ENCODE peak calls at places on chromosomes 13 and 19, in four cellular contexts. T is CD8-positive, alpha-beta memory T cell; X is cardiac fibroblast; J is EL. V is an unnamed sample.

GRCh38 chr13:52827839-52828238 is 20.6 kb downstream of the PCDH8 start:
- DNase-seq in J (no peak), T (no peak), X (no peak), V (no peak)

GRCh38 chr13:76937416-76937815 is 10.9 kb upstream of the ACOD1 start:
- DNase-seq in X (peak), T (no peak), J (peak), V (peak)

GRCh38 chr13:100825551-100825950 is 151.0 kb upstream of the TMTC4 start:
- DNase-seq in X (peak), T (no peak), J (no peak), V (no peak)

GRCh38 chr19:50492303-50493052 is 15.8 kb upstream of the GARIN5A start:
- DNase-seq in X (no peak), T (peak), J (no peak), V (no peak)

GRCh38 chr13:109383683-109384082 is 402.7 kb downstream of the IRS2 start:
- DNase-seq in T (no peak), J (peak), X (peak), V (no peak)

GRCh38 chr13:99721606-99722384 is 220.5 kb downstream of the TM9SF2 start:
- DNase-seq in T (no peak), X (no peak), J (no peak), V (no peak)

GRCh38 chr13:47168086-47168485 is 271.2 kb upstream of the HTR2A start:
- DNase-seq in T (no peak), X (peak), J (peak), V (peak)

GRCh38 chr19:42206871-42207755 is 10.4 kb downstream of the DEDD2 start:
- DNase-seq in T (no peak), X (peak), J (peak), V (peak)

GRCh38 chr19:41351339-41352245 is 2.1 kb downstream of the TGFB1 start:
- DNase-seq in T (peak), X (peak), J (peak), V (peak)

GRCh38 chr13:110183925-110184324 is 123.0 kb downstream of the COL4A1 start:
- DNase-seq in T (no peak), X (no peak), J (no peak), V (no peak)

GRCh38 chr13:100852146-100852545 is 177.6 kb upstream of the TMTC4 start:
- DNase-seq in T (no peak), X (no peak), J (no peak), V (no peak)

GRCh38 chr13:114157869-114158495 is 21.1 kb upstream of the CFAP97D2 start:
- DNase-seq in J (no peak), T (no peak), X (no peak), V (peak)

GRCh38 chr19:38918526-38918925 is 6.5 kb upstream of the CCER2 start:
- DNase-seq in T (no peak), X (no peak), J (no peak), V (no peak)

GRCh38 chr13:48562296-48563066 is 29.6 kb upstream of the RCBTB2 start:
- DNase-seq in X (no peak), J (no peak), T (peak), V (no peak)

GRCh38 chr19:3285647-3286176 is 61.3 kb downstream of the CELF5 start:
- DNase-seq in T (peak), X (no peak), J (no peak), V (peak)